ENCODE peak calls at places on chromosomes 7 and 10, in five cellular contexts. G, I, K, B and D are unnamed samples.

GRCh38 chr7:99894738-99895137 is 17.9 kb upstream of the OR2AE1 start:
- DNase-seq in K (no peak), B (no peak), I (no peak), G (no peak), D (no peak)

GRCh38 chr7:119935418-119936025 is 337.5 kb upstream of the KCND2 start:
- DNase-seq in K (peak), I (no peak), B (peak), G (no peak), D (peak)

GRCh38 chr10:112333452-112333851 is 40.5 kb upstream of the ACSL5 start:
- DNase-seq in K (no peak), G (no peak), B (no peak), I (no peak), D (no peak)

GRCh38 chr10:79401015-79401921 is 44.2 kb downstream of the ZCCHC24 start:
- DNase-seq in I (no peak), G (peak), B (no peak), K (peak), D (peak)

GRCh38 chr10:95247200-95247880 is 43.5 kb downstream of the PDLIM1 start:
- DNase-seq in I (no peak), G (no peak), K (peak), B (no peak), D (peak)

GRCh38 chr7:137146552-137146961 is 197.0 kb downstream of the PTN start:
- DNase-seq in B (no peak), G (no peak), I (no peak), K (peak), D (peak)

GRCh38 chr7:111010833-111011232 is 80.1 kb upstream of the LRRN3 start:
- DNase-seq in B (no peak), K (no peak), I (no peak), G (no peak), D (no peak)

GRCh38 chr10:13673165-13673564 is 86.4 kb downstream of the PRPF18 start:
- DNase-seq in I (no peak), K (no peak), G (no peak), B (no peak), D (no peak)

GRCh38 chr10:132774905-132775863 is 10.8 kb downstream of the NKX6-2 start:
- DNase-seq in I (no peak), B (no peak), K (no peak), G (no peak), D (peak)

GRCh38 chr7:30348083-30348560 is 63.7 kb downstream of the ZNRF2 start:
- DNase-seq in B (no peak), K (peak), G (no peak), I (peak), D (peak)

GRCh38 chr10:9681655-9682054 is 1336.0 kb upstream of the CELF2 start:
- DNase-seq in B (no peak), K (peak), G (no peak), I (no peak), D (no peak)

GRCh38 chr10:123348721-123349120 is 194.5 kb downstream of the BUB3 start:
- DNase-seq in B (no peak), G (no peak), K (no peak), I (no peak), D (no peak)

GRCh38 chr7:151233111-151233701 is 923 bp downstream of the CHPF2 start:
- DNase-seq in I (peak), K (peak), G (no peak), B (no peak), D (peak)

GRCh38 chr10:12221323-12222298 is 25.6 kb downstream of the CDC123 start:
- DNase-seq in B (no peak), K (peak), I (no peak), G (no peak), D (no peak)

GRCh38 chr10:5692476-5693358 is 8.1 kb downstream of the TASOR2 start:
- DNase-seq in I (peak), G (peak), B (no peak), K (peak), D (peak)

GRCh38 chr7:33425385-33425784 is 296.0 kb downstream of the BBS9 start:
- DNase-seq in B (no peak), G (no peak), K (no peak), I (no peak), D (no peak)

GRCh38 chr7:97025983-97026704 is 1.5 kb upstream of the DLX5 start:
- DNase-seq in I (no peak), B (no peak), K (no peak), G (no peak), D (no peak)

GRCh38 chr7:138458576-138459234 is 1.4 kb upstream of the TRIM24 start:
- DNase-seq in I (no peak), G (no peak), B (no peak), K (no peak), D (no peak)

GRCh38 chr10:125093199-125093841 is 67.0 kb downstream of the CTBP2 start:
- DNase-seq in B (no peak), K (peak), I (no peak), G (peak), D (peak)

GRCh38 chr7:23067271-23067670 is 38.3 kb upstream of the KLHL7 start:
- DNase-seq in K (peak), I (no peak), B (no peak), G (no peak), D (peak)

GRCh38 chr7:91295571-91295970 is 31.3 kb downstream of the FZD1 start:
- DNase-seq in B (no peak), G (no peak), I (no peak), K (no peak), D (no peak)

GRCh38 chr7:98291717-98292116 is 10.2 kb downstream of the BRI3 start:
- DNase-seq in G (no peak), I (no peak), K (no peak), B (no peak), D (no peak)

GRCh38 chr7:45190406-45191165 is 33.0 kb downstream of the RAMP3 start:
- DNase-seq in G (no peak), K (no peak), B (no peak), I (no peak), D (no peak)

GRCh38 chr10:55550241-55550640 is 749.2 kb upstream of the PCDH15 start:
- DNase-seq in K (peak), I (no peak), B (no peak), G (no peak), D (no peak)

GRCh38 chr7:88306590-88307048 is at the start of gene STEAP4:
- DNase-seq in G (peak), K (peak), I (peak), B (no peak), D (peak)

GRCh38 chr7:127447326-127447945 is 54.9 kb upstream of the ZNF800 start:
- DNase-seq in I (peak), G (no peak), B (no peak), K (peak), D (peak)

GRCh38 chr10:69237528-69238159 is 17.5 kb downstream of the HKDC1 start:
- DNase-seq in B (peak), I (peak), K (peak), G (peak), D (peak)

GRCh38 chr7:4151926-4152549 is 530.1 kb upstream of the FOXK1 start:
- DNase-seq in I (no peak), K (no peak), B (no peak), G (no peak), D (no peak)

GRCh38 chr7:19939746-19940145 is 166.3 kb upstream of the TMEM196 start:
- DNase-seq in B (no peak), I (no peak), G (no peak), K (peak), D (peak)

GRCh38 chr10:74008212-74008731 is 10.4 kb downstream of the VCL start:
- DNase-seq in I (no peak), B (no peak), K (peak), G (no peak), D (peak)

GRCh38 chr7:123538897-123539296 is 4.5 kb upstream of the IQUB start:
- DNase-seq in I (no peak), B (no peak), G (no peak), K (no peak), D (no peak)

GRCh38 chr7:39979406-39980073 is 29.5 kb downstream of the CDK13 start:
- DNase-seq in K (no peak), B (no peak), I (no peak), G (no peak), D (no peak)

GRCh38 chr10:101354584-101355070 is 662 bp downstream of the BTRC start:
- DNase-seq in G (no peak), I (no peak), B (no peak), K (no peak), D (peak)

GRCh38 chr10:5040781-5041470 is 37.3 kb upstream of the AKR1C2 start:
- DNase-seq in G (no peak), I (no peak), K (peak), B (no peak), D (no peak)

GRCh38 chr10:85862771-85863170 is 503.8 kb downstream of the GRID1 start:
- DNase-seq in G (no peak), I (no peak), B (no peak), K (no peak), D (no peak)

GRCh38 chr7:72015106-72015505 is 397.0 kb downstream of the CALN1 start:
- DNase-seq in I (no peak), K (no peak), G (no peak), B (no peak), D (no peak)

GRCh38 chr7:25250386-25250785 is 22.1 kb upstream of the NPVF start:
- DNase-seq in I (no peak), K (peak), B (no peak), G (no peak), D (no peak)

GRCh38 chr7:604884-605531 is 85.4 kb upstream of the PDGFA start:
- DNase-seq in B (no peak), K (no peak), G (no peak), I (no peak), D (no peak)

GRCh38 chr7:33101916-33102315 is 7.3 kb downstream of the RP9 start:
- DNase-seq in B (no peak), K (no peak), G (no peak), I (no peak), D (peak)